ENCODE peak calls at places on chromosomes 1 and 21, in eight cellular contexts. Y, N, I, E, Z, R, L and T are unnamed samples.

GRCh38 chr1:39499668-39500067 is 8.2 kb downstream of the BMP8A start:
- DNase-seq in Y (no peak), N (no peak), I (no peak), E (peak; percentile 28), Z (no peak), R (no peak), L (no peak), T (no peak)

GRCh38 chr1:67987046-67987799 is 63.2 kb downstream of the DIRAS3 start:
- DNase-seq in Y (no peak), N (no peak), I (peak; percentile 71), E (no peak), Z (no peak), R (peak; percentile 95), L (peak; percentile 20), T (peak; percentile 83)

GRCh38 chr1:5667513-5668325 is 324.5 kb downstream of the NPHP4 start:
- DNase-seq in Y (no peak), N (no peak), I (no peak), E (no peak), Z (no peak), R (no peak), L (no peak), T (peak; percentile 26)

GRCh38 chr1:29258974-29259801 is 22.9 kb downstream of the PTPRU start:
- DNase-seq in Y (no peak), N (no peak), I (no peak), E (no peak), Z (no peak), R (no peak), L (no peak), T (no peak)

GRCh38 chr1:189311915-189312314 is 1165.7 kb downstream of the BRINP3 start:
- DNase-seq in Y (no peak), N (no peak), I (no peak), E (no peak), Z (no peak), R (no peak), L (no peak), T (no peak)

GRCh38 chr1:6026095-6026809 is 19.4 kb upstream of the KCNAB2 start:
- DNase-seq in Y (peak; percentile 85), N (peak; percentile 73), I (peak; percentile 58), E (peak; percentile 63), Z (peak; percentile 44), R (peak; percentile 18), L (peak; percentile 44), T (peak; percentile 89)

GRCh38 chr1:23615852-23616251 is 56.6 kb upstream of the ID3 start:
- DNase-seq in Y (no peak), N (no peak), I (no peak), E (no peak), Z (no peak), R (no peak), L (no peak), T (no peak)

GRCh38 chr1:202329891-202330290 is 11.8 kb downstream of the UBE2T start:
- DNase-seq in Y (no peak), N (no peak), I (no peak), E (no peak), Z (no peak), R (no peak), L (no peak), T (no peak)

GRCh38 chr21:37873655-37874054 is 42.6 kb downstream of the KCNJ6 start:
- DNase-seq in Y (no peak), N (no peak), I (no peak), E (no peak), Z (no peak), R (peak; percentile 38), L (no peak), T (peak; percentile 17)
- TF ChIP-seq CTCF in Y (no peak), N (no peak), I (no peak), E (no peak), Z (no peak), R (peak; percentile 30), L (no peak), T (no peak)

GRCh38 chr1:245322673-245323072 is 167.9 kb downstream of the KIF26B start:
- DNase-seq in Y (no peak), N (no peak), I (no peak), E (no peak), Z (no peak), R (peak; percentile 33), L (no peak), T (peak; percentile 55)
- TF ChIP-seq CTCF in Y (no peak), N (peak; percentile 7), I (no peak), E (no peak), Z (no peak), R (no peak), L (no peak), T (peak; percentile 46)

GRCh38 chr1:30940541-30940940 is 32.0 kb upstream of the SDC3 start:
- DNase-seq in Y (no peak), N (no peak), I (no peak), E (no peak), Z (no peak), R (no peak), L (no peak), T (no peak)
- TF ChIP-seq CTCF in Y (no peak), N (no peak), I (no peak), E (no peak), Z (no peak), R (no peak), L (no peak), T (no peak)

GRCh38 chr1:38489844-38490270 is 369.7 kb downstream of the RRAGC start:
- DNase-seq in Y (no peak), N (peak; percentile 60), I (peak; percentile 4), E (peak; percentile 15), Z (no peak), R (no peak), L (peak; percentile 33), T (peak; percentile 35)
- TF ChIP-seq CTCF in Y (no peak), N (peak; percentile 78), I (peak; percentile 41), E (peak; percentile 34), Z (peak; percentile 46), R (peak; percentile 26), L (peak; percentile 33), T (peak; percentile 47)

GRCh38 chr1:215517441-215517891 is 49.6 kb upstream of the KCTD3 start:
- DNase-seq in Y (peak; percentile 15), N (no peak), I (peak; percentile 40), E (no peak), Z (no peak), R (peak; percentile 39), L (no peak), T (peak; percentile 79)
- TF ChIP-seq CTCF in Y (no peak), N (peak; percentile 45), I (peak; percentile 42), E (no peak), Z (no peak), R (peak; percentile 5), L (no peak), T (peak; percentile 87)

DNA sequence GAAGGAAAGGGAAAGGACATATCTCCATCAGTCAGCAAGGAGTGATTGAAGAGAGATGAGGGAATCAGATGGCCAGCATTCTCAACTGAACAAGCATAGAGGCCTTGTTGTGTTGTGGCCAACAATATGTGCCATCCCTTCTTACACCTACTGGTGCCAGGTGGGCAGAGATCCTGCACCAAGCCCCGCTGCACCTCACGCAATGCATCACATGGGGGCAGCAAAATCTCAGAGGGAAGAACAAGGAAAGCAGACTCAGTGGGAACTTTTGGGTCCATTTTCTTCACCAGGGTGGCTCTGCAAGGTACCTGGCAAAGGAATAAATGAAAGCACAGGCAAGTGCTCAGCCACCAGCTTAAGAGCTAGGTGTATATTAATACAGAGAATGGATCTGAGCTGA is 33.2 kb downstream of the HSD3B2 start:
- DNase-seq in Y (no peak), N (no peak), I (peak; percentile 25), E (no peak), Z (no peak), R (no peak), L (no peak), T (peak; percentile 27)
- TF ChIP-seq CTCF in Y (no peak), N (no peak), I (peak; percentile 37), E (no peak), Z (no peak), R (no peak), L (no peak), T (no peak)

DNA sequence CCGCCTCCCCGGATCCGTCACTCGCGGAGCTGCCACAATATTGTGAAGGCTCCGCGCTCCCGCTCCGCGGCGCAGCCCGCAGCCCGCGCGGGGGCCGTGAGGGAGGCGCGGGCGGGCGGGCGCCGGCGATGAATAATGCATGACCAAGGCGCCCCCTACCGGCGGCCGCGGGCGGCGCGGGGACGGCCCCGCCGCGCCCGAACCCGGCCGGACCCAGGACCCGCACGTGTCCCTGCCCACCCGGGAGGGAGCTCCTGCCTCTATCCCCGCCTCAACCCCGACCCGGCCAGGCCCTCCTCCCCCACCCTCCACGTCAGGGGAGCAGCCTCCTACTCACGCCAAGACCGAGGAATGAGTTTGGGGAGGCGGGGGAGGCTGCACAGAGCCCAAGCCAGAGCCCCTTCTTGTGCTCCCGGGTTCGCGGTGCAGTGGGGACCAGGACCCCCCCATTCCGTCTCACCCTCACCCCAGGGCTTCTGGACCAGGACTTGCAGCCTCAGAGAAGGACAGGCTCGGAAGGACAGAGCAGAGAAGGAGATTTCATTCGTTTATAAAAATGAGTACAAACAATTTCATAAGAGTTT is 70.8 kb upstream of the CASZ1 start:
- DNase-seq in Y (no peak), N (peak; percentile 84), I (peak; percentile 43), E (peak; percentile 57), Z (peak; percentile 23), R (peak; percentile 20), L (peak; percentile 24), T (peak; percentile 36)
- TF ChIP-seq CTCF in Y (no peak), N (no peak), I (peak; percentile 25), E (peak; percentile 91), Z (peak; percentile 75), R (no peak), L (peak; percentile 82), T (peak; percentile 85)